ENCODE peak calls at places on chromosomes 6 and 20, in nine cellular contexts. One of them, this sample, is unnamed.

GRCh38 chr20:37345339-37346231 is at the start of gene SRC:
- DNase-seq in CD4-positive, alpha-beta memory T cell: peak; percentile 31
- DNase-seq in bronchial epithelial cell: peak; percentile 44
- DNase-seq in endothelial cell: peak; percentile 58
- DNase-seq in GM23248: peak; percentile 83
- DNase-seq in left ventricle myocardium superior: peak; percentile 88
- DNase-seq in iPS DF 6.9: no peak
- DNase-seq in esophagus squamous epithelium: no peak
- DNase-seq in T-helper 1 cell: peak; percentile 29
- DNase-seq in this sample: peak; percentile 68

GRCh38 chr20:8616792-8617191 is 452.1 kb upstream of the PLCB4 start:
- DNase-seq in endothelial cell: no peak
- DNase-seq in esophagus squamous epithelium: no peak
- DNase-seq in CD4-positive, alpha-beta memory T cell: no peak
- DNase-seq in iPS DF 6.9: no peak
- DNase-seq in GM23248: peak; percentile 53
- DNase-seq in left ventricle myocardium superior: no peak
- DNase-seq in bronchial epithelial cell: no peak
- DNase-seq in T-helper 1 cell: no peak
- DNase-seq in this sample: no peak

GRCh38 chr6:158080849-158081656 is 87.0 kb downstream of the SERAC1 start:
- DNase-seq in endothelial cell: no peak
- DNase-seq in bronchial epithelial cell: no peak
- DNase-seq in left ventricle myocardium superior: no peak
- DNase-seq in GM23248: no peak
- DNase-seq in iPS DF 6.9: no peak
- DNase-seq in T-helper 1 cell: no peak
- DNase-seq in esophagus squamous epithelium: no peak
- DNase-seq in CD4-positive, alpha-beta memory T cell: no peak
- DNase-seq in this sample: no peak

GRCh38 chr6:158597565-158597964 is 37.7 kb downstream of the TMEM181 start:
- DNase-seq in CD4-positive, alpha-beta memory T cell: no peak
- DNase-seq in esophagus squamous epithelium: no peak
- DNase-seq in endothelial cell: no peak
- DNase-seq in iPS DF 6.9: no peak
- DNase-seq in bronchial epithelial cell: no peak
- DNase-seq in T-helper 1 cell: no peak
- DNase-seq in left ventricle myocardium superior: no peak
- DNase-seq in GM23248: no peak
- DNase-seq in this sample: no peak

GRCh38 chr6:75170666-75171065 is 35.2 kb downstream of the COL12A1 start:
- DNase-seq in bronchial epithelial cell: no peak
- DNase-seq in esophagus squamous epithelium: no peak
- DNase-seq in endothelial cell: no peak
- DNase-seq in CD4-positive, alpha-beta memory T cell: no peak
- DNase-seq in GM23248: peak; percentile 47
- DNase-seq in left ventricle myocardium superior: no peak
- DNase-seq in T-helper 1 cell: no peak
- DNase-seq in iPS DF 6.9: no peak
- DNase-seq in this sample: no peak

GRCh38 chr6:41092421-41093140 is 19.8 kb downstream of the NFYA start:
- DNase-seq in esophagus squamous epithelium: no peak
- DNase-seq in endothelial cell: no peak
- DNase-seq in bronchial epithelial cell: peak; percentile 43
- DNase-seq in GM23248: peak; percentile 54
- DNase-seq in T-helper 1 cell: no peak
- DNase-seq in iPS DF 6.9: no peak
- DNase-seq in CD4-positive, alpha-beta memory T cell: no peak
- DNase-seq in left ventricle myocardium superior: no peak
- DNase-seq in this sample: no peak

GRCh38 chr6:117481278-117481925 is 1.1 kb upstream of the DCBLD1 start:
- DNase-seq in left ventricle myocardium superior: no peak
- DNase-seq in T-helper 1 cell: no peak
- DNase-seq in CD4-positive, alpha-beta memory T cell: peak; percentile 11
- DNase-seq in bronchial epithelial cell: no peak
- DNase-seq in iPS DF 6.9: no peak
- DNase-seq in esophagus squamous epithelium: no peak
- DNase-seq in endothelial cell: peak; percentile 11
- DNase-seq in GM23248: no peak
- DNase-seq in this sample: no peak

GRCh38 chr6:3228046-3228671 is 706 bp upstream of the TUBB2B start:
- DNase-seq in endothelial cell: peak; percentile 24
- DNase-seq in esophagus squamous epithelium: no peak
- DNase-seq in iPS DF 6.9: no peak
- DNase-seq in CD4-positive, alpha-beta memory T cell: no peak
- DNase-seq in bronchial epithelial cell: no peak
- DNase-seq in T-helper 1 cell: no peak
- DNase-seq in GM23248: no peak
- DNase-seq in left ventricle myocardium superior: no peak
- DNase-seq in this sample: peak; percentile 76

GRCh38 chr6:31915351-31915750 is 12.2 kb upstream of the C2 start:
- DNase-seq in esophagus squamous epithelium: no peak
- DNase-seq in iPS DF 6.9: no peak
- DNase-seq in endothelial cell: no peak
- DNase-seq in bronchial epithelial cell: no peak
- DNase-seq in GM23248: no peak
- DNase-seq in left ventricle myocardium superior: no peak
- DNase-seq in T-helper 1 cell: no peak
- DNase-seq in CD4-positive, alpha-beta memory T cell: no peak
- DNase-seq in this sample: no peak

GRCh38 chr6:142752348-142752747 is 192.6 kb downstream of the HIVEP2 start:
- DNase-seq in T-helper 1 cell: no peak
- DNase-seq in esophagus squamous epithelium: no peak
- DNase-seq in iPS DF 6.9: no peak
- DNase-seq in bronchial epithelial cell: no peak
- DNase-seq in endothelial cell: no peak
- DNase-seq in CD4-positive, alpha-beta memory T cell: no peak
- DNase-seq in left ventricle myocardium superior: no peak
- DNase-seq in GM23248: no peak
- DNase-seq in this sample: no peak

GRCh38 chr6:118746100-118746874 is 94.9 kb upstream of the CEP85L start:
- DNase-seq in endothelial cell: no peak
- DNase-seq in bronchial epithelial cell: no peak
- DNase-seq in CD4-positive, alpha-beta memory T cell: no peak
- DNase-seq in GM23248: no peak
- DNase-seq in iPS DF 6.9: no peak
- DNase-seq in esophagus squamous epithelium: no peak
- DNase-seq in T-helper 1 cell: no peak
- DNase-seq in left ventricle myocardium superior: no peak
- DNase-seq in this sample: no peak

GRCh38 chr6:3228791-3229565 is 1.5 kb upstream of the TUBB2B start:
- DNase-seq in left ventricle myocardium superior: no peak
- DNase-seq in GM23248: no peak
- DNase-seq in iPS DF 6.9: no peak
- DNase-seq in CD4-positive, alpha-beta memory T cell: peak; percentile 61
- DNase-seq in T-helper 1 cell: peak; percentile 21
- DNase-seq in esophagus squamous epithelium: no peak
- DNase-seq in bronchial epithelial cell: no peak
- DNase-seq in endothelial cell: peak; percentile 22
- DNase-seq in this sample: peak; percentile 61

GRCh38 chr6:99490608-99491007 is 24.6 kb downstream of the USP45 start:
- DNase-seq in endothelial cell: no peak
- DNase-seq in T-helper 1 cell: no peak
- DNase-seq in left ventricle myocardium superior: no peak
- DNase-seq in esophagus squamous epithelium: no peak
- DNase-seq in GM23248: no peak
- DNase-seq in CD4-positive, alpha-beta memory T cell: peak; percentile 28
- DNase-seq in bronchial epithelial cell: no peak
- DNase-seq in iPS DF 6.9: no peak
- DNase-seq in this sample: no peak

GRCh38 chr6:131821408-131821807 is 13.6 kb downstream of the ENPP1 start:
- DNase-seq in GM23248: no peak
- DNase-seq in esophagus squamous epithelium: no peak
- DNase-seq in endothelial cell: no peak
- DNase-seq in left ventricle myocardium superior: no peak
- DNase-seq in iPS DF 6.9: no peak
- DNase-seq in bronchial epithelial cell: no peak
- DNase-seq in T-helper 1 cell: no peak
- DNase-seq in CD4-positive, alpha-beta memory T cell: no peak
- DNase-seq in this sample: no peak

GRCh38 chr6:14758421-14759043 is 487.3 kb upstream of the JARID2 start:
- DNase-seq in endothelial cell: no peak
- DNase-seq in T-helper 1 cell: no peak
- DNase-seq in left ventricle myocardium superior: no peak
- DNase-seq in CD4-positive, alpha-beta memory T cell: no peak
- DNase-seq in bronchial epithelial cell: peak; percentile 97
- DNase-seq in GM23248: peak; percentile 48
- DNase-seq in iPS DF 6.9: no peak
- DNase-seq in esophagus squamous epithelium: no peak
- DNase-seq in this sample: no peak

GRCh38 chr6:80148220-80148619 is 41.7 kb downstream of the BCKDHB start:
- DNase-seq in T-helper 1 cell: no peak
- DNase-seq in iPS DF 6.9: no peak
- DNase-seq in GM23248: no peak
- DNase-seq in left ventricle myocardium superior: no peak
- DNase-seq in endothelial cell: no peak
- DNase-seq in bronchial epithelial cell: no peak
- DNase-seq in CD4-positive, alpha-beta memory T cell: no peak
- DNase-seq in esophagus squamous epithelium: no peak
- DNase-seq in this sample: no peak

GRCh38 chr6:3230275-3231212 is 3.1 kb upstream of the TUBB2B start:
- DNase-seq in endothelial cell: peak; percentile 46
- DNase-seq in GM23248: peak; percentile 47
- DNase-seq in bronchial epithelial cell: no peak
- DNase-seq in iPS DF 6.9: no peak
- DNase-seq in CD4-positive, alpha-beta memory T cell: no peak
- DNase-seq in T-helper 1 cell: no peak
- DNase-seq in left ventricle myocardium superior: no peak
- DNase-seq in esophagus squamous epithelium: no peak
- DNase-seq in this sample: peak; percentile 63

GRCh38 chr6:85672050-85672449 is 29.4 kb upstream of the SYNCRIP start:
- DNase-seq in GM23248: no peak
- DNase-seq in iPS DF 6.9: no peak
- DNase-seq in esophagus squamous epithelium: no peak
- DNase-seq in left ventricle myocardium superior: no peak
- DNase-seq in endothelial cell: no peak
- DNase-seq in T-helper 1 cell: no peak
- DNase-seq in bronchial epithelial cell: no peak
- DNase-seq in CD4-positive, alpha-beta memory T cell: no peak
- DNase-seq in this sample: no peak

GRCh38 chr6:34438705-34439104 is 12.8 kb upstream of the RPS10 start:
- DNase-seq in left ventricle myocardium superior: no peak
- DNase-seq in GM23248: no peak
- DNase-seq in endothelial cell: no peak
- DNase-seq in esophagus squamous epithelium: no peak
- DNase-seq in iPS DF 6.9: no peak
- DNase-seq in CD4-positive, alpha-beta memory T cell: no peak
- DNase-seq in bronchial epithelial cell: no peak
- DNase-seq in T-helper 1 cell: no peak
- DNase-seq in this sample: no peak

GRCh38 chr6:160972111-160972510 is 19.5 kb upstream of the MAP3K4 start:
- DNase-seq in endothelial cell: no peak
- DNase-seq in GM23248: peak; percentile 95
- DNase-seq in T-helper 1 cell: no peak
- DNase-seq in esophagus squamous epithelium: no peak
- DNase-seq in left ventricle myocardium superior: no peak
- DNase-seq in iPS DF 6.9: no peak
- DNase-seq in CD4-positive, alpha-beta memory T cell: no peak
- DNase-seq in bronchial epithelial cell: peak; percentile 96
- DNase-seq in this sample: no peak

GRCh38 chr20:6007094-6007528 is 46.7 kb downstream of the LRRN4 start:
- DNase-seq in GM23248: peak; percentile 47
- DNase-seq in left ventricle myocardium superior: no peak
- DNase-seq in CD4-positive, alpha-beta memory T cell: no peak
- DNase-seq in esophagus squamous epithelium: no peak
- DNase-seq in T-helper 1 cell: no peak
- DNase-seq in bronchial epithelial cell: peak; percentile 23
- DNase-seq in iPS DF 6.9: no peak
- DNase-seq in endothelial cell: no peak
- DNase-seq in this sample: no peak

GRCh38 chr6:155314773-155315515 is 660 bp upstream of the TFB1M start:
- DNase-seq in T-helper 1 cell: peak; percentile 86
- DNase-seq in esophagus squamous epithelium: no peak
- DNase-seq in endothelial cell: no peak
- DNase-seq in left ventricle myocardium superior: peak; percentile 64
- DNase-seq in iPS DF 6.9: no peak
- DNase-seq in CD4-positive, alpha-beta memory T cell: no peak
- DNase-seq in GM23248: peak; percentile 88
- DNase-seq in bronchial epithelial cell: peak; percentile 83
- DNase-seq in this sample: no peak

GRCh38 chr6:48610846-48611245 is 499.8 kb upstream of the PTCHD4 start:
- DNase-seq in iPS DF 6.9: no peak
- DNase-seq in endothelial cell: no peak
- DNase-seq in esophagus squamous epithelium: no peak
- DNase-seq in GM23248: peak; percentile 1
- DNase-seq in bronchial epithelial cell: no peak
- DNase-seq in left ventricle myocardium superior: no peak
- DNase-seq in CD4-positive, alpha-beta memory T cell: no peak
- DNase-seq in T-helper 1 cell: no peak
- DNase-seq in this sample: no peak

This sample was measured in neural crest cell.